ENCODE peak calls at places on chromosomes 12 and 14, in four cellular contexts. B is nucleus accumbens, G is anterior cingulate cortex, J is T47D. K is an unnamed sample.

GRCh38 chr12:14656846-14657245 is 39.6 kb downstream of the GUCY2C start:
- DNase-seq in J (no peak), B (no peak), G (no peak), K (no peak)

GRCh38 chr12:109559200-109559505 is 14.2 kb downstream of the MMAB start:
- DNase-seq in G (no peak), B (no peak), J (no peak), K (no peak)

GRCh38 chr12:24252580-24252979 is 303.1 kb upstream of the SOX5 start:
- DNase-seq in J (no peak), G (no peak), B (no peak), K (no peak)

GRCh38 chr14:69090187-69090789 is 62.6 kb downstream of the DCAF5 start:
- DNase-seq in J (peak), G (no peak), B (no peak), K (peak)

GRCh38 chr14:76720382-76720813 is 40.9 kb upstream of the VASH1 start:
- DNase-seq in G (no peak), J (no peak), B (no peak), K (peak)

GRCh38 chr12:76101739-76102385 is 17.4 kb upstream of the NAP1L1 start:
- DNase-seq in G (no peak), B (no peak), J (no peak), K (no peak)

GRCh38 chr14:83863042-83863441 is 1666.9 kb upstream of the FLRT2 start:
- DNase-seq in J (no peak), B (no peak), G (no peak), K (no peak)

GRCh38 chr14:101823081-101823480 is 61.6 kb downstream of the PPP2R5C start:
- DNase-seq in B (no peak), G (no peak), J (no peak), K (peak)

GRCh38 chr12:14607561-14607960 is 39.9 kb upstream of the PLBD1 start:
- DNase-seq in B (no peak), G (no peak), J (no peak), K (no peak)

GRCh38 chr14:98931911-98932310 is 340.1 kb downstream of the BCL11B start:
- DNase-seq in B (no peak), J (no peak), G (no peak), K (no peak)

GRCh38 chr12:12032260-12032761 is 38.4 kb upstream of the BCL2L14 start:
- DNase-seq in J (no peak), B (no peak), G (no peak), K (no peak)

GRCh38 chr14:73741386-73741875 is 27.2 kb upstream of the PNMA1 start:
- DNase-seq in J (no peak), G (no peak), B (no peak), K (peak)

GRCh38 chr12:110744176-110744575 is 1.5 kb upstream of the PPP1CC start:
- DNase-seq in J (no peak), G (no peak), B (peak), K (peak)

GRCh38 chr14:80930836-80931389 is 10.6 kb downstream of the CEP128 start:
- DNase-seq in J (no peak), G (no peak), B (no peak), K (peak)

GRCh38 chr12:71299541-71300376 is 139.8 kb upstream of the LGR5 start:
- DNase-seq in G (no peak), B (no peak), J (no peak), K (no peak)

GRCh38 chr12:25854991-25855390 is 103.5 kb upstream of the RASSF8 start:
- DNase-seq in B (no peak), J (no peak), G (no peak), K (no peak)

GRCh38 chr14:68977137-68977740 is 1.9 kb downstream of the ACTN1 start:
- DNase-seq in G (no peak), B (no peak), J (no peak), K (no peak)

GRCh38 chr12:124588689-124589318 is 21.4 kb upstream of the NCOR2 start:
- DNase-seq in J (no peak), G (no peak), B (no peak), K (peak)

GRCh38 chr12:28537474-28537873 is 347.2 kb downstream of the CCDC91 start:
- DNase-seq in J (no peak), G (no peak), B (no peak), K (no peak)

GRCh38 chr12:43331935-43332334 is 220.1 kb downstream of the ADAMTS20 start:
- DNase-seq in G (no peak), B (no peak), J (no peak), K (no peak)

GRCh38 chr12:107318554-107318803 is 225.1 kb upstream of the CRY1 start:
- DNase-seq in G (no peak), J (no peak), B (no peak), K (no peak)

GRCh38 chr14:103204852-103205540 is 81.7 kb downstream of the TNFAIP2 start:
- DNase-seq in J (peak), G (no peak), B (no peak), K (peak)

GRCh38 chr12:6551496-6552139 is 4.2 kb downstream of the IFFO1 start:
- DNase-seq in J (no peak), G (no peak), B (no peak), K (peak)

GRCh38 chr12:30822385-30823139 is 67.8 kb upstream of the CAPRIN2 start:
- DNase-seq in J (peak), G (no peak), B (peak), K (peak)

GRCh38 chr12:54360717-54361456 is 3.4 kb downstream of the GPR84 start:
- DNase-seq in J (peak), G (no peak), B (no peak), K (peak)

GRCh38 chr12:19867970-19868369 is 428.7 kb downstream of the AEBP2 start:
- DNase-seq in G (no peak), B (no peak), J (no peak), K (no peak)

GRCh38 chr14:22466520-22466919 is 122.5 kb downstream of the DAD1 start:
- DNase-seq in B (no peak), G (no peak), J (no peak), K (peak)

GRCh38 chr14:104881369-104881979 is 16.4 kb downstream of the CEP170B start:
- DNase-seq in G (no peak), J (no peak), B (no peak), K (no peak)

GRCh38 chr12:20695232-20695631 is at the start of gene SLCO1C1:
- DNase-seq in B (peak), J (no peak), G (no peak), K (no peak)

GRCh38 chr12:4148418-4149056 is 125.0 kb upstream of the CCND2 start:
- DNase-seq in G (no peak), B (no peak), J (no peak), K (no peak)

GRCh38 chr12:6226701-6227096 is 26.5 kb downstream of the CD9 start:
- DNase-seq in G (no peak), J (no peak), B (no peak), K (no peak)

K was measured in cardiac fibroblast.